ENCODE peak calls at places on chromosomes 4 and X, in eight cellular contexts. O, R, J, I, D, V, N and B are unnamed samples.

GRCh38 chr4:183098723-183099536 is at the start of gene WWC2:
- DNase-seq in O (peak; percentile 21), R (peak; percentile 95), J (peak; percentile 81), I (peak; percentile 94), D (peak; percentile 89), V (peak; percentile 93), N (peak; percentile 91), B (peak; percentile 52)

GRCh38 chr4:33959519-33959918 is 2284.8 kb downstream of the ARAP2 start:
- DNase-seq in O (no peak), R (no peak), J (no peak), I (no peak), D (no peak), V (peak; percentile 87), N (no peak), B (peak; percentile 53)

GRCh38 chrX:29662759-29663503 is 552.4 kb upstream of the MAGEB2 start:
- DNase-seq in O (no peak), R (no peak), J (no peak), I (no peak), D (no peak), V (peak; percentile 67), N (no peak), B (no peak)

GRCh38 chr4:124144302-124144701 is 568.2 kb downstream of the ANKRD50 start:
- DNase-seq in O (no peak), R (no peak), J (no peak), I (no peak), D (no peak), V (no peak), N (no peak), B (no peak)

GRCh38 chr4:128513664-128514484 is 226.3 kb upstream of the PGRMC2 start:
- DNase-seq in O (no peak), R (no peak), J (no peak), I (no peak), D (no peak), V (no peak), N (no peak), B (no peak)

GRCh38 chr4:152356428-152357034 is 179.4 kb downstream of the FBXW7 start:
- DNase-seq in O (no peak), R (no peak), J (no peak), I (no peak), D (no peak), V (peak; percentile 43), N (no peak), B (peak; percentile 16)

GRCh38 chr4:123659759-123660158 is 263.2 kb downstream of the SPRY1 start:
- DNase-seq in O (no peak), R (no peak), J (no peak), I (no peak), D (no peak), V (no peak), N (no peak), B (no peak)

GRCh38 chr4:123954220-123954619 is 557.6 kb downstream of the SPRY1 start:
- DNase-seq in O (no peak), R (no peak), J (no peak), I (no peak), D (no peak), V (no peak), N (no peak), B (no peak)

GRCh38 chrX:54495814-54496516 is at the start of gene FGD1:
- DNase-seq in O (peak; percentile 39), R (peak; percentile 86), J (peak; percentile 68), I (peak; percentile 84), D (peak; percentile 70), V (peak; percentile 64), N (peak; percentile 86), B (peak; percentile 81)

GRCh38 chrX:119488749-119489148 is 20.5 kb downstream of the SLC25A5 start:
- DNase-seq in O (no peak), R (peak; percentile 35), J (peak; percentile 53), I (no peak), D (peak; percentile 53), V (peak; percentile 44), N (peak; percentile 73), B (peak; percentile 73)

GRCh38 chr4:81599646-81600231 is 128.0 kb upstream of the RASGEF1B start:
- DNase-seq in O (no peak), R (no peak), J (no peak), I (no peak), D (no peak), V (no peak), N (no peak), B (no peak)

GRCh38 chrX:106802063-106802387 is 448 bp upstream of the TBC1D8B start:
- DNase-seq in O (no peak), R (no peak), J (no peak), I (no peak), D (no peak), V (no peak), N (no peak), B (no peak)

GRCh38 chrX:43822015-43822414 is 60.2 kb downstream of the MAOB start:
- DNase-seq in O (no peak), R (no peak), J (no peak), I (no peak), D (no peak), V (peak; percentile 1), N (no peak), B (no peak)